ENCODE peak calls at places on chromosomes 4 and X, in ten cellular contexts. E, M, Y, Q, K, J, D, P, I and T are unnamed samples.

GRCh38 chrX:31260351-31260750 is 188.5 kb upstream of the FTHL17 start:
- DNase-seq in Q (no peak), Y (no peak), J (no peak), I (no peak), K (no peak), P (no peak), M (no peak), D (no peak), E (no peak), T (no peak)

GRCh38 chr4:164536829-164537228 is 217.1 kb upstream of the SMIM31 start:
- DNase-seq in I (no peak), J (no peak), E (peak), Q (peak), M (no peak), P (no peak), K (no peak), D (no peak), Y (peak), T (no peak)

GRCh38 chrX:26915064-26915463 is 548.1 kb downstream of the PPP4R3C start:
- DNase-seq in E (peak), Q (no peak), M (no peak), Y (peak), K (peak), I (no peak), J (no peak), P (no peak), D (no peak), T (no peak)

GRCh38 chrX:130260316-130260715 is 8.4 kb downstream of the ZNF280C start:
- DNase-seq in Y (no peak), M (no peak), K (no peak), I (no peak), E (peak), Q (no peak), P (no peak), D (no peak), J (no peak), T (no peak)

GRCh38 chr4:155656025-155656424 is 10.6 kb upstream of the GUCY1A1 start:
- DNase-seq in M (no peak), D (no peak), P (no peak), K (no peak), J (no peak), I (no peak), Y (no peak), E (no peak), Q (no peak), T (no peak)

GRCh38 chr4:165785337-165785736 is 87.7 kb upstream of the TLL1 start:
- DNase-seq in Y (no peak), I (no peak), K (no peak), E (no peak), J (no peak), P (no peak), Q (no peak), D (no peak), M (peak), T (no peak)

GRCh38 chr4:76377481-76377901 is 43.5 kb downstream of the CCDC158 start:
- DNase-seq in I (no peak), M (no peak), Q (no peak), E (no peak), J (no peak), Y (no peak), P (no peak), K (no peak), D (no peak), T (no peak)

GRCh38 chrX:103275947-103276567 is 493 bp downstream of the TCEAL5 start:
- DNase-seq in E (no peak), K (no peak), P (no peak), M (no peak), Y (no peak), I (no peak), J (no peak), D (no peak), Q (no peak), T (peak)

GRCh38 chr4:71221510-71222466 is 117.0 kb upstream of the SLC4A4 start:
- DNase-seq in Q (no peak), M (no peak), D (no peak), J (no peak), I (no peak), K (no peak), E (no peak), Y (no peak), P (no peak), T (no peak)

GRCh38 chrX:48854898-48855297 is 19.5 kb upstream of the PCSK1N start:
- DNase-seq in E (peak), Y (peak), J (no peak), I (no peak), P (no peak), K (no peak), Q (no peak), M (no peak), D (peak), T (peak)

GRCh38 chrX:54012830-54013500 is 31.3 kb downstream of the PHF8 start:
- DNase-seq in D (no peak), P (no peak), Q (no peak), M (no peak), K (no peak), E (no peak), J (no peak), Y (no peak), I (no peak), T (no peak)

GRCh38 chrX:7316280-7316679 is 168.3 kb upstream of the PUDP start:
- DNase-seq in I (no peak), J (no peak), Y (no peak), P (no peak), Q (no peak), D (no peak), M (no peak), K (no peak), E (peak), T (no peak)

GRCh38 chr4:176735300-176735699 is 57.4 kb downstream of the VEGFC start:
- DNase-seq in D (no peak), M (no peak), K (no peak), J (no peak), Q (no peak), I (no peak), E (peak), P (no peak), Y (peak), T (no peak)

GRCh38 chr4:3826247-3827172 is 60.3 kb downstream of the ADRA2C start:
- DNase-seq in K (no peak), M (no peak), Y (no peak), J (no peak), P (no peak), I (no peak), E (no peak), D (no peak), Q (no peak), T (no peak)

GRCh38 chr4:185730387-185730786 is 81.6 kb downstream of the SORBS2 start:
- DNase-seq in E (no peak), Y (peak), P (no peak), D (peak), J (no peak), K (no peak), M (no peak), I (no peak), Q (no peak), T (no peak)

GRCh38 chr4:33998204-33998603 is 2246.1 kb downstream of the ARAP2 start:
- DNase-seq in D (no peak), E (no peak), I (no peak), K (no peak), Y (no peak), J (no peak), M (no peak), Q (no peak), P (no peak), T (no peak)

GRCh38 chrX:32788936-32789335 is 422.4 kb downstream of the DMD start:
- DNase-seq in P (no peak), E (no peak), Q (no peak), I (no peak), M (no peak), J (no peak), D (no peak), K (no peak), Y (no peak), T (no peak)

GRCh38 chr4:52423967-52424366 is 235.1 kb downstream of the USP46 start:
- DNase-seq in Q (no peak), K (no peak), P (no peak), J (no peak), Y (no peak), D (no peak), M (no peak), I (no peak), E (no peak), T (no peak)

GRCh38 chr4:6236816-6237390 is 32.7 kb upstream of the WFS1 start:
- DNase-seq in D (no peak), M (no peak), Y (no peak), I (no peak), P (no peak), K (no peak), Q (no peak), E (no peak), J (no peak), T (no peak)

GRCh38 chr4:37453361-37454262 is 209.1 kb downstream of the NWD2 start:
- DNase-seq in P (peak), Y (peak), J (peak), I (peak), D (no peak), Q (peak), K (no peak), E (peak), M (peak), T (peak)

GRCh38 chrX:109889289-109890006 is 113.5 kb upstream of the TMEM164 start:
- DNase-seq in K (no peak), Q (no peak), M (no peak), D (no peak), E (peak), J (no peak), I (no peak), Y (no peak), P (no peak), T (no peak)

GRCh38 chr4:16116019-16116418 is 32.2 kb upstream of the PROM1 start:
- DNase-seq in D (no peak), J (no peak), E (no peak), K (no peak), I (no peak), Q (no peak), Y (no peak), M (no peak), P (no peak), T (no peak)

GRCh38 chrX:41350976-41351569 is 17.1 kb downstream of the DDX3X start:
- DNase-seq in I (no peak), M (no peak), Y (no peak), J (no peak), K (no peak), Q (no peak), P (no peak), D (peak), E (peak), T (no peak)

GRCh38 chr4:101806914-101807313 is 16.4 kb downstream of the BANK1 start:
- DNase-seq in Y (peak), M (no peak), P (no peak), K (no peak), J (no peak), D (peak), I (no peak), Q (no peak), E (no peak), T (no peak)

GRCh38 chrX:19893722-19894121 is 6.3 kb upstream of the SH3KBP1 start:
- DNase-seq in Q (no peak), E (peak), M (no peak), K (no peak), D (no peak), I (no peak), P (no peak), Y (peak), J (no peak), T (no peak)

GRCh38 chr4:144374065-144374464 is 233.5 kb upstream of the GYPA start:
- DNase-seq in Y (no peak), P (no peak), J (no peak), K (no peak), D (no peak), E (no peak), Q (no peak), I (no peak), M (no peak), T (no peak)

GRCh38 chr4:173930329-173930967 is 353.0 kb downstream of the FBXO8 start:
- DNase-seq in P (no peak), K (no peak), J (no peak), Y (no peak), Q (no peak), I (no peak), M (no peak), E (no peak), D (no peak), T (no peak)

GRCh38 chr4:111266937-111267336 is 644.1 kb upstream of the PITX2 start:
- DNase-seq in J (no peak), M (no peak), Y (no peak), Q (no peak), P (no peak), D (no peak), K (no peak), E (no peak), I (no peak), T (no peak)

GRCh38 chr4:186948361-186949291 is 225.0 kb upstream of the FAT1 start:
- DNase-seq in Y (no peak), J (peak), M (no peak), K (no peak), Q (no peak), D (peak), I (no peak), E (peak), P (no peak), T (peak)

GRCh38 chr4:158442736-158443135 is 78.9 kb upstream of the RXFP1 start:
- DNase-seq in Q (no peak), I (no peak), E (no peak), D (no peak), J (no peak), P (no peak), Y (no peak), K (no peak), M (no peak), T (no peak)